ENCODE peak calls at places on chromosomes 11 and 22, in nine cellular contexts. A is fibroblast of lung, J is neural progenitor cell, P is GM12878, E is IMR-90, I is endothelial cell of umbilical vein, H is HCT116, B is mesendoderm, R is neuronal stem cell. M is an unnamed sample. For H3K27me3, the result is how much of the 10 kb centered on the place peaks cover.

GRCh38 chr11:66330931-66331330 is 5.3 kb downstream of the RIN1 start:
- DNase-seq in B (no peak), A (no peak), I (no peak), E (no peak), H (no peak), P (no peak), J (no peak), R (no peak), M (no peak)

GRCh38 chr11:117427356-117427874 is 99.8 kb downstream of the CEP164 start:
- DNase-seq in P (no peak), B (no peak), J (no peak), I (no peak), E (no peak), A (no peak), R (no peak), H (no peak), M (no peak)

GRCh38 chr11:106986261-106986660 is 32.0 kb downstream of the GUCY1A2 start:
- DNase-seq in J (no peak), H (no peak), R (no peak), B (no peak), A (peak), I (no peak), E (peak), P (no peak), M (peak)

GRCh38 chr11:7538466-7539454 is 25.0 kb downstream of the PPFIBP2 start:
- DNase-seq in I (no peak), J (peak), B (no peak), A (no peak), P (no peak), R (no peak), E (no peak), H (no peak), M (no peak)

GRCh38 chr11:44275961-44276550 is 33.9 kb downstream of the ALX4 start:
- DNase-seq in H (no peak), R (no peak), J (no peak), B (no peak), I (no peak), A (no peak), P (no peak), E (no peak), M (no peak)

GRCh38 chr11:132886335-132886734 is 646.0 kb downstream of the OPCML start:
- DNase-seq in P (no peak), I (no peak), E (peak), J (no peak), R (no peak), H (no peak), A (peak), B (peak), M (peak)

GRCh38 chr22:36236338-36237319 is 2.7 kb downstream of the APOL2 start:
- DNase-seq in A (no peak), J (peak), B (no peak), E (no peak), I (no peak), H (no peak), R (no peak), P (no peak), M (no peak)

GRCh38 chr11:130808541-130808940 is 107.7 kb downstream of the SNX19 start:
- DNase-seq in R (no peak), A (no peak), I (no peak), B (no peak), H (no peak), E (no peak), P (no peak), J (no peak), M (peak)

GRCh38 chr11:44090539-44090938 is 4.9 kb upstream of the EXT2 start:
- DNase-seq in E (no peak), P (no peak), H (no peak), J (no peak), I (peak), R (no peak), B (no peak), A (no peak), M (no peak)

GRCh38 chr11:71129624-71130023 is 122.8 kb downstream of the SHANK2 start:
- DNase-seq in E (no peak), R (no peak), I (no peak), H (no peak), A (no peak), B (no peak), J (no peak), P (no peak), M (peak)

GRCh38 chr22:37803636-37804371 is 3.9 kb upstream of the GCAT start:
- DNase-seq in R (no peak), J (peak), H (no peak), A (no peak), I (no peak), E (no peak), P (no peak), B (no peak), M (no peak)

GRCh38 chr11:93123351-93123898 is 74.4 kb downstream of the SLC36A4 start:
- DNase-seq in P (no peak), I (peak), A (peak), H (no peak), E (peak), J (no peak), R (no peak), B (no peak), M (peak)

GRCh38 chr22:40345801-40346177 is 511 bp upstream of the ADSL start:
- DNase-seq in I (no peak), B (no peak), E (no peak), A (no peak), H (no peak), P (no peak), R (no peak), J (peak), M (peak)

GRCh38 chr22:26585104-26585790 is 4.7 kb downstream of the TPST2 start:
- DNase-seq in A (peak), B (no peak), I (peak), J (no peak), E (peak), R (no peak), P (no peak), H (no peak), M (peak)

GRCh38 chr11:115501895-115502589 is 2.2 kb downstream of the CADM1 start:
- DNase-seq in H (no peak), A (peak), I (no peak), B (peak), J (peak), R (peak), E (peak), P (peak), M (peak)

GRCh38 chr22:31139866-31140716 is at the start of gene PLA2G3:
- DNase-seq in B (peak), I (peak), R (peak), P (no peak), H (no peak), E (peak), A (peak), J (peak), M (peak)

GRCh38 chr11:98455500-98456186 is 565.1 kb upstream of the CNTN5 start:
- DNase-seq in A (no peak), E (no peak), I (no peak), H (no peak), R (no peak), J (peak), B (peak), P (no peak), M (no peak)

GRCh38 chr11:118766035-118766434 is 24.9 kb downstream of the DDX6 start:
- DNase-seq in R (no peak), P (no peak), A (no peak), H (no peak), I (no peak), B (no peak), E (no peak), J (no peak), M (no peak)

GRCh38 chr22:41411021-41411851 is 29.5 kb downstream of the TEF start:
- DNase-seq in E (no peak), J (peak), I (no peak), B (peak), H (no peak), R (no peak), P (no peak), A (no peak), M (no peak)

GRCh38 chr11:117913736-117914397 is 15.3 kb downstream of the TMPRSS13 start:
- DNase-seq in A (no peak), R (no peak), B (no peak), P (no peak), J (no peak), I (no peak), E (no peak), H (no peak), M (no peak)

GRCh38 chr11:109619498-109619897 is 197.5 kb downstream of the C11orf87 start:
- DNase-seq in B (no peak), J (no peak), H (no peak), R (no peak), A (no peak), P (no peak), I (no peak), E (no peak), M (no peak)

GRCh38 chr22:38120359-38121110 is 10.1 kb upstream of the BAIAP2L2 start:
- DNase-seq in H (no peak), E (no peak), P (no peak), A (no peak), J (no peak), B (no peak), R (no peak), I (no peak), M (no peak)

GRCh38 chr11:134181707-134182106 is 42.1 kb downstream of the NCAPD3 start:
- DNase-seq in B (no peak), E (peak), A (peak), P (no peak), J (no peak), H (no peak), R (no peak), I (no peak), M (peak)

GRCh38 chr11:26144309-26144690 is 187.6 kb upstream of the ANO3 start:
- DNase-seq in J (no peak), I (no peak), E (no peak), B (peak), P (no peak), R (no peak), H (no peak), A (no peak), M (no peak)

GRCh38 chr11:100929377-100929776 is 200.2 kb downstream of the PGR start:
- DNase-seq in E (peak), I (no peak), P (no peak), J (no peak), R (no peak), A (peak), H (no peak), B (no peak), M (peak)

GRCh38 chr22:23231471-23232093 is 51.3 kb downstream of the BCR start:
- DNase-seq in R (no peak), E (no peak), B (no peak), J (no peak), I (no peak), P (no peak), A (no peak), H (no peak), M (no peak)

GRCh38 chr11:133228406-133229330 is 303.6 kb downstream of the OPCML start:
- DNase-seq in E (no peak), A (no peak), B (peak), R (peak), I (no peak), P (no peak), H (no peak), J (peak), M (no peak)

GRCh38 chr11:128513915-128514681 is 73.3 kb downstream of the ETS1 start:
- DNase-seq in I (no peak), P (no peak), J (no peak), E (no peak), R (no peak), H (no peak), B (no peak), A (no peak), M (no peak)

GRCh38 chr11:2562181-2562581 is 117.4 kb downstream of the KCNQ1 start:
- DNase-seq in H (no peak), I (no peak), J (peak), E (no peak), A (no peak), P (no peak), R (no peak), B (no peak), M (no peak)

GRCh38 chr11:57460756-57461749 is 725 bp downstream of the RTN4RL2 start:
- DNase-seq in A (no peak), B (peak), I (no peak), H (no peak), R (no peak), J (peak), E (no peak), P (no peak), M (no peak)

GRCh38 chr11:120912915-120913314 is 111.0 kb upstream of the TBCEL start:
- DNase-seq in J (no peak), I (no peak), R (no peak), E (no peak), A (no peak), P (no peak), B (no peak), H (no peak), M (no peak)

GRCh38 chr22:19878461-19879247 is 24.0 kb upstream of the GNB1L start:
- DNase-seq in B (no peak), H (no peak), R (no peak), E (peak), I (no peak), P (no peak), A (peak), J (no peak), M (no peak)

GRCh38 chr22:23713696-23714595 is 23.1 kb downstream of the RGL4 start:
- DNase-seq in P (no peak), H (no peak), E (no peak), I (no peak), B (no peak), J (no peak), R (no peak), A (no peak), M (no peak)

GRCh38 chr22:39607093-39607492 is 36.5 kb downstream of the CACNA1I start:
- DNase-seq in H (no peak), P (no peak), J (no peak), R (no peak), E (no peak), B (no peak), A (no peak), I (no peak), M (no peak)

GRCh38 chr22:20728523-20729190 is 45.3 kb upstream of the SERPIND1 start:
- DNase-seq in E (no peak), B (no peak), J (no peak), I (no peak), H (no peak), P (no peak), R (no peak), A (no peak), M (no peak)

GRCh38 chr11:102323542-102324261 is 6.4 kb downstream of the BIRC3 start:
- DNase-seq in H (no peak), R (no peak), P (no peak), B (no peak), J (no peak), I (no peak), A (peak), E (peak), M (peak)

GRCh38 chr11:11582261-11582701 is 39.5 kb downstream of the GALNT18 start:
- DNase-seq in E (no peak), P (no peak), A (no peak), H (no peak), J (no peak), I (peak), B (no peak), R (no peak), M (no peak)

GRCh38 chr11:72066855-72067254 is 13.5 kb downstream of the NUMA1 start:
- DNase-seq in H (no peak), A (no peak), R (no peak), E (no peak), B (no peak), J (no peak), P (no peak), I (no peak), M (no peak)

GRCh38 chr11:33258631-33259184 is 1.5 kb downstream of the HIPK3 start:
- DNase-seq in A (peak), R (no peak), J (no peak), I (peak), E (peak), B (no peak), H (no peak), P (no peak), M (peak)

GRCh38 chr11:95944623-95945022 is 20.7 kb upstream of the MTMR2 start:
- DNase-seq in H (no peak), J (no peak), E (no peak), I (no peak), P (no peak), B (peak), R (no peak), A (no peak), M (no peak)
- H3K27me3 ChIP-seq in H (under half), J (under half), E (under half), I (under half), P (under half), B (under half), R (under half), A (under half), M (under half)

GRCh38 chr22:44440224-44441160 is 57.5 kb downstream of the RTL6 start:
- DNase-seq in B (peak), P (no peak), H (no peak), I (no peak), R (no peak), E (no peak), J (peak), A (no peak), M (no peak)

GRCh38 chr22:44441401-44442185 is 56.4 kb downstream of the RTL6 start:
- DNase-seq in H (no peak), A (no peak), E (no peak), B (no peak), R (no peak), P (no peak), J (no peak), I (no peak), M (no peak)

GRCh38 chr22:44442856-44443595 is 55.0 kb downstream of the RTL6 start:
- DNase-seq in J (no peak), E (no peak), P (no peak), H (no peak), R (no peak), A (no peak), B (no peak), I (no peak), M (no peak)

GRCh38 chr22:44443641-44444235 is 54.3 kb downstream of the RTL6 start:
- DNase-seq in E (no peak), P (no peak), A (no peak), H (no peak), J (no peak), B (no peak), R (no peak), I (no peak), M (no peak)

GRCh38 chr22:44442186-44442465 is 55.9 kb downstream of the RTL6 start:
- DNase-seq in I (no peak), P (no peak), H (no peak), B (no peak), A (no peak), R (no peak), E (no peak), J (no peak), M (no peak)
- H3K9ac ChIP-seq in I (no peak), P (no peak), H (no peak), B (no peak), A (no peak), R (no peak), E (no peak), J (no peak), M (no peak)

GRCh38 chr11:113994077-113994954 is 19.4 kb downstream of the HTR3A start:
- DNase-seq in R (peak), E (no peak), H (no peak), A (peak), J (peak), I (peak), P (no peak), B (peak), M (no peak)
- H3K27me3 ChIP-seq in R (under half), E (under half), H (under half), A (under half), J (under half), I (under half), P (under half), B (under half), M (under half)

DNA sequence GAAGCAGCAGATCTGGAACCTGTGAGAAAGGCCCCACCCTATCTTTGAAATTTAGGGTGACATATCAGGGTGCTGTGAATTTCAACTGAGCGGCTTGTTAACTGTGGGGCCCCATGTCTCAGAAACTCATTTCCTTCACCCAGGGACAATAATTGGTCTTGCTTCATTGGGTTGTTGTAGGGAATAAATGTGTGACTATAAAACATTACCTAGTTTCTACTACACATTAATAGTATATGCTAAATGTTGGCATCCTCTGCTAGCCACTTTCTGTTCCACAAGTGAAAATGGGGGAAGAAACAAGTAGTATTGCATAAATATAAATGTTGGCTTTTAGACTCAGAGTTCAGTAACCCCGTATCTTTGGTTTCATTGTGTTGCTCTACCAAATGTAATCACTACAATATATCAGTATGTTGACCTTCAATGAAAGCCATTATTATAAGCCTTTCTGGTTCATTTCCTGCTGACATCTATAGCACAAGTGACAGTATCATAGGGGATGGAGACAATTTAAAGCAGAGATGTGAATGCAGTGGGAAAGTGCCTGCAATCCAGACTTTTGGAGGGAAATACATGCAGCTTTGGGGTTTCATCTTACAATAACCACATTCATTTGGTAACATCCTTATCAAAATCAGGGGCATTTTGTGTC is 905.5 kb upstream of the RAG2 start:
- DNase-seq in R (no peak), I (no peak), H (no peak), A (no peak), B (peak), J (no peak), E (no peak), P (no peak), M (no peak)
- H3K9ac ChIP-seq in R (no peak), I (no peak), H (no peak), A (no peak), B (no peak), J (no peak), E (no peak), P (no peak), M (peak)

GRCh38 chr22:22178566-22178965 is 66.0 kb upstream of the VPREB1 start:
- DNase-seq in R (no peak), A (no peak), P (no peak), J (no peak), B (no peak), H (no peak), I (no peak), E (no peak), M (no peak)

GRCh38 chr22:22180738-22181514 is 63.7 kb upstream of the VPREB1 start:
- DNase-seq in J (no peak), A (no peak), P (no peak), I (no peak), R (no peak), H (no peak), B (no peak), E (no peak), M (no peak)

GRCh38 chr22:22181515-22181959 is 63.0 kb upstream of the VPREB1 start:
- DNase-seq in H (no peak), B (no peak), A (no peak), E (no peak), J (no peak), P (no peak), I (no peak), R (no peak), M (no peak)

GRCh38 chr22:22178992-22179391 is 65.6 kb upstream of the VPREB1 start:
- DNase-seq in A (no peak), I (no peak), B (no peak), R (no peak), H (no peak), E (no peak), J (no peak), P (no peak), M (no peak)

DNA sequence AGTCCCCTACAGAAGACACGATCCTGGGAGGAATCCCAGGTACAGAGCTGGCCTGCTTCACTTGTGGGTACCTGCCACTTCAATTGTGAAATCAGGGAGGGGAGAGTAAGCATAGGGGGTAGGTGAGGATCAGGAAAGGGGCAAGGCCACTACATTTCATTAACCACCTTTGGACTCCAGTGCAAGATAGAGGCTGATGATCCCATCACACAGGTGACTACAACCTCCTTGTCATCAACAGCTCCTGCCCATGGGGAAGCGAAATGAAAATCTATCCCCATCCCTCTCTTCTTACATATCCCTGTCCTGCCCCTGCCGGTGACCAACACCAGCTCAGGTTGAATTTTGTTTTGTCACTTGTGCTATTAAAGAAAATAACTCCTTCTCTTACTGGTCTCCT is 64.7 kb upstream of the VPREB1 start:
- DNase-seq in E (no peak), B (no peak), P (no peak), J (no peak), A (no peak), H (no peak), R (no peak), I (no peak), M (no peak)
- H3K27me3 ChIP-seq in E (under half), B (under half), P (under half), J (half or more), A (under half), H (under half), R (under half), I (under half), M (under half)

GRCh38 chr11:69588270-69588669 is 52.7 kb upstream of the CCND1 start:
- DNase-seq in E (peak), P (no peak), J (no peak), I (peak), R (no peak), H (peak), A (peak), B (no peak), M (peak)
- H3K9ac ChIP-seq in E (no peak), P (no peak), J (no peak), I (no peak), R (no peak), H (no peak), A (no peak), B (no peak), M (peak)